ENCODE peak calls at places on chromosome 1, in eight cellular contexts. J, P, L, W, K, H, A and B are unnamed samples. For H3K36me3, the result is how much of the 10 kb centered on the place peaks cover.

GRCh38 chr1:231359113-231359512 is 21.0 kb downstream of the SPRTN start:
- DNase-seq in A (no peak), P (no peak), J (peak), H (no peak), W (no peak), L (no peak), K (no peak), B (peak)

GRCh38 chr1:37890378-37891014 is 31.1 kb upstream of the MTF1 start:
- DNase-seq in J (peak), K (no peak), P (no peak), A (peak), W (no peak), H (no peak), L (peak), B (no peak)

GRCh38 chr1:175877939-175878730 is 134.7 kb upstream of the TNR start:
- DNase-seq in H (no peak), K (no peak), J (no peak), A (no peak), L (no peak), P (no peak), W (no peak), B (no peak)

GRCh38 chr1:72485786-72486185 is 203.4 kb upstream of the NEGR1 start:
- DNase-seq in W (no peak), L (no peak), J (no peak), A (peak), H (no peak), P (no peak), K (no peak), B (no peak)

GRCh38 chr1:14519976-14520375 is 78.5 kb upstream of the KAZN start:
- DNase-seq in H (no peak), P (no peak), J (no peak), A (no peak), K (no peak), W (no peak), L (no peak), B (no peak)

GRCh38 chr1:17280436-17280835 is 27.6 kb upstream of the PADI4 start:
- DNase-seq in K (no peak), J (no peak), L (no peak), P (no peak), W (no peak), A (no peak), H (no peak), B (no peak)

GRCh38 chr1:16988210-16988609 is 7.8 kb upstream of the MFAP2 start:
- DNase-seq in J (no peak), A (no peak), W (no peak), L (no peak), P (no peak), H (no peak), K (no peak), B (no peak)

GRCh38 chr1:243746736-243747135 is 103.3 kb downstream of the AKT3 start:
- DNase-seq in L (no peak), W (no peak), P (no peak), H (no peak), A (no peak), K (no peak), J (no peak), B (no peak)

GRCh38 chr1:24175033-24175755 is 11.9 kb downstream of the IFNLR1 start:
- DNase-seq in A (no peak), P (no peak), W (no peak), H (no peak), J (no peak), K (no peak), L (no peak), B (no peak)

GRCh38 chr1:186125035-186125434 is 250.0 kb downstream of the TPR start:
- DNase-seq in P (no peak), W (no peak), H (no peak), A (no peak), J (no peak), K (no peak), L (no peak), B (no peak)

GRCh38 chr1:9052272-9053049 is 17.0 kb downstream of the SLC2A5 start:
- DNase-seq in A (no peak), K (no peak), P (no peak), W (no peak), J (no peak), H (no peak), L (no peak), B (no peak)

GRCh38 chr1:92850019-92850418 is 18.2 kb downstream of the RPL5 start:
- DNase-seq in H (no peak), L (no peak), J (no peak), A (no peak), P (no peak), K (no peak), W (no peak), B (no peak)

GRCh38 chr1:20662110-20662475 is 924 bp upstream of the DDOST start:
- DNase-seq in J (peak), A (no peak), W (no peak), L (no peak), K (no peak), H (no peak), P (no peak), B (no peak)

GRCh38 chr1:204837440-204838084 is 33.1 kb upstream of the NFASC start:
- DNase-seq in L (peak), H (no peak), W (peak), P (peak), J (peak), K (no peak), A (peak), B (no peak)

DNA sequence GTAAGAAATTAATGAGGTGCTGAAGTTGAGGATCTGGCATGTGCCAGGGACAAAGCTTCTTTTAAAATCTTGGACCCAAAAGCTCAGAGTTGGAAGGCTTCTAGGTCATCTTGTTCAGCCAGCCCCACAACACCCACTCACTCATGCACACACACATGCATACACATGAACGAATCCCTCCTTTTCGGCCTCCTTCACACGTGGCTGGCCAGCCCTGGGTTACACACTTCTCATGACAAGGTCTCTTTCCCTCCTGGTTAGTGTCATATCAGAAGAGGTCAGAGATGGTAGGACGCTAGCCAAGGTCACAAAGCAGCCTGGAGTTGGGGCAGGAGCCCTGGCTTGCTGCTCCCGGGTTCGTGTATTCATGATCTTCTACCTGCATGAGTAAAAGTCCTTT is 6.9 kb downstream of the DMBX1 start:
- DNase-seq in H (no peak), A (no peak), W (no peak), J (no peak), P (no peak), K (no peak), L (no peak), B (no peak)
- H3K36me3 ChIP-seq in H (under half), A (under half), W (under half), J (under half), P (under half), K (under half), L (under half), B (under half)

DNA sequence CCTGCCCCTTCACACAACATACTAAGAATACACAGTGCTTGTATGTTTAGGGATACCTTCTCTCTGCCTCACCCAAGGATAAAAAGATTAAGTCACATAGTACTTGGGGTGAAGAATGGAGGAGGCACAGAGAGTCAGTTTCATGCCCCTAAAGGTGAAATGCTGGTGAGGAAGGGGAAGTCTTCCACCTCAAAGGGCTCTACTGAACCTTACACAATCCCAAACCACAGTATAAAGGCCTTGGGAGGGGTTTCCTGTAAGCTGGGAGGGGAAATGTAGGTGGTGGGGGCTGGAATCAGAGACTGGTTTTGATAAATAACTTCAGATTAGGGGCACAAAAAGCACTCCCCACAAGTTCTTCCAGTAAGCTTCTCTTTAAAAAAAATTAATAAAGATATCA is 3.5 kb downstream of the MINDY1 start:
- DNase-seq in H (no peak), P (no peak), J (no peak), W (no peak), K (no peak), L (no peak), A (no peak), B (no peak)
- H3K4me3 ChIP-seq in H (no peak), P (no peak), J (no peak), W (no peak), K (peak), L (no peak), A (no peak), B (no peak)

DNA sequence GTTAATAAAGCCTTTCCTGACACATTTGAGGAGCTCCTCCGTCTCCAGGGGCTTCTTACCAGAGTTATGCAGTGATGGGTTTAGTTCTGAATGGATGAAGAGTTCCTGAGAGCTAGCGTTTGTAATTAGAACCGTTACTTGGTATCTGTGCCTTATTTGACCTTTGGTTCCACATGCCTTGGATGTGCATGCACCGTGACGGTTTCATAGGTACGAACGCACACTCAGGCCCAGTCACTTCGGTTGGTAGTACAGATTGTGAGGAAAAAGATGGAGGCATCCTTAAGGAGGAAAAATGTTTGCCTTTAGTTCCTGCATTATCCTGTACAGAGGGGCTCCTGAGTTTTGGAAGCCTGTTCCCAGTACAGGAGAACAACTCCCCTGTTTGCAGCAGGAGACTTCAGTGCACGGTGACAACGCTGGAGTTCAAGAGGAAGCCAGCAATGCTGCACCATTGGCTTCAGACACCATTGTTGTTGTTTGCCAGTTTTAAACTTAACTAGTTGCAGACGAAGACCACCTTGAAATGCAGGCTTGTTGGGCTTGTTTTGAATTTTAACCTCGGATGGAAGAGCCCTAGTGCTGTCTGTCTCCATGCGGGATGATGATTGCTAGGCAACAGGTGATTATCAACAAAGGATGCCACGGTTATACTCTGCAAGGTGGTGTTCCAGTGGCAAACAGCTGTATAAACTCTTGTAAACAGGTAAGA is 8.2 kb downstream of the RBM15 start:
- DNase-seq in P (no peak), L (no peak), H (no peak), J (no peak), A (no peak), K (no peak), W (no peak), B (no peak)
- H3K36me3 ChIP-seq in P (half or more), L (half or more), H (half or more), J (half or more), A (under half), K (under half), W (half or more), B (under half)

GRCh38 chr1:199333180-199333579 is 694.3 kb upstream of the NR5A2 start:
- DNase-seq in H (no peak), K (no peak), A (no peak), J (no peak), W (no peak), P (no peak), L (no peak), B (no peak)

GRCh38 chr1:199335496-199335895 is 692.0 kb upstream of the NR5A2 start:
- DNase-seq in P (no peak), K (no peak), W (no peak), L (no peak), H (no peak), J (peak), A (no peak), B (no peak)

GRCh38 chr1:199336745-199337640 is 690.5 kb upstream of the NR5A2 start:
- DNase-seq in A (no peak), K (no peak), L (no peak), H (no peak), W (no peak), P (no peak), J (no peak), B (no peak)

DNA sequence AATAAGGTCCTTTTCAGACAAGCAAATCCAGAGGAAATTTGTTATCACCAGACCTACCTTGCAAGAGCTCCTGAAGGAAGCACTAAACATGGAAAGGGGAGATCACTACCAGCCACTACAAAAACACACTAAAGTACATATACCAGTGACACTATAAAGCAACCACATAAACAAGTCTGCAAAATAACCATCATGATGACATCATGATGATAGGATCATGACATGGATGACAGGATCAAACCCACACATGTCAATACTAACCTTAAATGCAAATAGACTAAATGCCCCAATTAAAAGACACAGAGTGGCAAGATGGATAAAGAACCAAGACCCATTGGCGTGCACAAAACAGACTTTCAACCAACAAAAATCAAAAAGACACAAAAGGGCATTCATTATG is 688.8 kb upstream of the NR5A2 start:
- DNase-seq in W (no peak), A (no peak), H (no peak), K (no peak), L (no peak), P (no peak), J (no peak), B (no peak)
- H3K4me3 ChIP-seq in W (no peak), A (no peak), H (no peak), K (no peak), L (no peak), P (no peak), J (no peak), B (no peak)

GRCh38 chr1:21751281-21751680 is 31.7 kb downstream of the USP48 start:
- DNase-seq in K (no peak), W (no peak), A (no peak), L (no peak), H (no peak), P (no peak), J (no peak), B (no peak)
- H3K36me3 ChIP-seq in K (under half), W (half or more), A (under half), L (half or more), H (half or more), P (under half), J (half or more), B (under half)

GRCh38 chr1:1001057-1001630 is 1.2 kb upstream of the HES4 start:
- DNase-seq in W (peak), H (peak), A (no peak), L (peak), P (no peak), K (no peak), J (no peak), B (no peak)
- H3K4me3 ChIP-seq in W (peak), H (peak), A (peak), L (peak), P (peak), K (peak), J (peak), B (peak)

GRCh38 chr1:55076356-55076755 is 37.0 kb downstream of the PCSK9 start:
- DNase-seq in P (no peak), J (no peak), K (no peak), W (no peak), H (no peak), L (no peak), A (no peak), B (no peak)

GRCh38 chr1:55078470-55078869 is 39.1 kb downstream of the PCSK9 start:
- DNase-seq in K (no peak), A (no peak), W (no peak), H (no peak), L (no peak), J (no peak), P (no peak), B (no peak)

GRCh38 chr1:55081905-55082296 is 42.6 kb downstream of the PCSK9 start:
- DNase-seq in L (no peak), W (no peak), J (peak), K (no peak), A (peak), P (no peak), H (no peak), B (no peak)

GRCh38 chr1:55081188-55081904 is 42.0 kb downstream of the PCSK9 start:
- DNase-seq in P (no peak), J (peak), H (no peak), K (no peak), W (no peak), A (peak), L (no peak), B (no peak)

DNA sequence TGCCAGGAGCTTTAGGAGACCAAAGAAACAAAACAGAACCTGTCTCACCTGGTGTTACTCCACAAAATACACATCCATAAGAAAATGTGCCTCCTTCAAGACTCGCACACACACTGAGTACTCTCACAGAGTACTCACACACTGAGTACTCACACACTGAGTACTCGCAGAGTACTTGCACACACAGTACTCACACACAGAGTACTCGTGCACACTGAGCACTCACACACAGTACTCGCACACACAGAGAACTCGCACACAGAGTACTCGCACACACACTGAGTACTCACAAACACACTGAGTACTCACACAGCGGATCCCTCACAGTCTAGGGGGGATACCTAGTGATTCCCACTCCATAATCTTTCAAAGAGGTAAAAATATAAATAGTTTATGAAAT is 40.3 kb downstream of the PCSK9 start:
- DNase-seq in A (no peak), L (no peak), J (no peak), H (no peak), K (no peak), P (no peak), W (no peak), B (no peak)
- H3K36me3 ChIP-seq in A (under half), L (half or more), J (half or more), H (half or more), K (half or more), P (under half), W (half or more), B (under half)

GRCh38 chr1:47231314-47232186 is 475 bp downstream of the TAL1 start:
- DNase-seq in J (peak), L (peak), H (no peak), W (peak), A (peak), K (no peak), P (no peak), B (no peak)
- H3K4me3 ChIP-seq in J (peak), L (peak), H (no peak), W (peak), A (peak), K (peak), P (no peak), B (no peak)